ENCODE peak calls at places on chromosomes 3 and 15, in four cellular contexts. M is stimulated activated CD4-positive, alpha-beta T cell treated with anti-CD3 and anti-CD28 coated beads, Interleukin-12 subunit alpha, Interleukin-12 subunit beta, amount 100 ng/mL, for 48 hours; Q is KG1; U is aorta. J is an unnamed sample.

GRCh38 chr3:62600033-62600432 is 226.7 kb upstream of the FEZF2 start:
- DNase-seq in Q (no peak), M (no peak), U (no peak), J (no peak)

GRCh38 chr3:59609967-59610366 is 560.1 kb upstream of the CFAP20DC start:
- DNase-seq in M (no peak), U (no peak), Q (no peak), J (no peak)

GRCh38 chr3:159859424-159859823 is 129.2 kb upstream of the IL12A start:
- DNase-seq in Q (no peak), U (no peak), M (no peak), J (no peak)

GRCh38 chr3:48661501-48662139 is 1.1 kb downstream of the CELSR3 start:
- DNase-seq in Q (peak; percentile 57), M (peak; percentile 53), U (peak; percentile 91), J (peak; percentile 82)

GRCh38 chr3:17995769-17996168 is 253.3 kb upstream of the TBC1D5 start:
- DNase-seq in Q (no peak), U (no peak), M (no peak), J (no peak)

GRCh38 chr15:70974004-70974832 is 81.6 kb downstream of the LRRC49 start:
- DNase-seq in Q (no peak), U (no peak), M (no peak), J (no peak)

GRCh38 chr15:90046846-90047481 is 45.8 kb downstream of the ZNF710 start:
- DNase-seq in M (no peak), U (peak; percentile 75), Q (no peak), J (no peak)

GRCh38 chr15:52636459-52636858 is 42.7 kb downstream of the ATOSA start:
- DNase-seq in U (no peak), Q (no peak), M (no peak), J (no peak)

GRCh38 chr3:170714151-170714550 is 128.3 kb upstream of the SLC7A14 start:
- DNase-seq in M (no peak), U (no peak), Q (no peak), J (no peak)

GRCh38 chr15:82548700-82549099 is 8.4 kb upstream of the RPS17 start:
- DNase-seq in Q (no peak), U (no peak), M (no peak), J (no peak)

GRCh38 chr15:54604963-54605362 is 591.8 kb downstream of the RSL24D1 start:
- DNase-seq in M (no peak), U (no peak), Q (no peak), J (no peak)

GRCh38 chr15:69573815-69574472 is 121.3 kb downstream of the RPLP1 start:
- DNase-seq in Q (no peak), M (peak; percentile 59), U (peak; percentile 51), J (peak; percentile 51)

GRCh38 chr15:60781211-60781713 is 302.3 kb upstream of the ICE2 start:
- DNase-seq in M (no peak), U (no peak), Q (no peak), J (no peak)

GRCh38 chr3:128466840-128467541 is at the start of gene DNAJB8:
- DNase-seq in M (no peak), U (no peak), Q (no peak), J (peak; percentile 50)

GRCh38 chr3:197022405-197023231 is 7.0 kb downstream of the MELTF start:
- DNase-seq in U (no peak), M (no peak), Q (no peak), J (peak; percentile 37)

GRCh38 chr15:77025471-77025901 is 30.6 kb downstream of the PSTPIP1 start:
- DNase-seq in M (no peak), U (peak; percentile 67), Q (no peak), J (peak; percentile 39)

GRCh38 chr3:18426597-18426996 is 1.5 kb upstream of the SATB1 start:
- DNase-seq in M (no peak), Q (no peak), U (no peak), J (no peak)

GRCh38 chr3:112382543-112383160 is 49.7 kb downstream of the CD200 start:
- DNase-seq in U (no peak), Q (no peak), M (no peak), J (no peak)

J was measured in activated CD8-positive, alpha-beta memory T cell treated with anti-CD3 and anti-CD28 coated beads, Interleukin-2, amount 10 ng/mL, durations not matched to agents 7 days and 5 days.